ENCODE peak calls at places on chromosome 1, in seven cellular contexts. I, X, B, K, L, Q and W are unnamed samples.

GRCh38 chr1:12615916-12616708 is 1.9 kb downstream of the DHRS3 start:
- DNase-seq in I (peak), X (peak), B (peak), K (peak), L (peak), Q (no peak), W (peak)

GRCh38 chr1:22259581-22260282 is 116.8 kb upstream of the WNT4 start:
- DNase-seq in I (no peak), X (peak), B (no peak), K (no peak), L (no peak), Q (no peak), W (no peak)

GRCh38 chr1:65097081-65097480 is 50.9 kb upstream of the AK4 start:
- DNase-seq in I (no peak), X (no peak), B (no peak), K (no peak), L (no peak), Q (no peak), W (no peak)

GRCh38 chr1:55747285-55747890 is 532.2 kb upstream of the USP24 start:
- DNase-seq in I (no peak), X (no peak), B (peak), K (no peak), L (no peak), Q (no peak), W (no peak)

GRCh38 chr1:69976896-69977295 is 228.5 kb downstream of the LRRC40 start:
- DNase-seq in I (no peak), X (no peak), B (peak), K (no peak), L (peak), Q (no peak), W (no peak)

GRCh38 chr1:21861602-21862429 is 49.8 kb downstream of the LDLRAD2 start:
- DNase-seq in I (peak), X (no peak), B (peak), K (peak), L (peak), Q (no peak), W (peak)

GRCh38 chr1:221780175-221780574 is 38.3 kb upstream of the DUSP10 start:
- DNase-seq in I (no peak), X (no peak), B (no peak), K (no peak), L (no peak), Q (no peak), W (no peak)

GRCh38 chr1:167922611-167923074 is 8.7 kb upstream of the ADCY10 start:
- DNase-seq in I (no peak), X (no peak), B (peak), K (no peak), L (peak), Q (no peak), W (no peak)

GRCh38 chr1:226066415-226067077 is 4.0 kb downstream of the H3-3A start:
- DNase-seq in I (no peak), X (no peak), B (no peak), K (no peak), L (peak), Q (no peak), W (peak)

GRCh38 chr1:113353581-113353980 is 36.7 kb upstream of the MAGI3 start:
- DNase-seq in I (no peak), X (no peak), B (no peak), K (no peak), L (peak), Q (no peak), W (peak)

GRCh38 chr1:155241851-155242264 is 13.4 kb downstream of the ENTREP3 start:
- DNase-seq in I (no peak), X (no peak), B (peak), K (no peak), L (no peak), Q (no peak), W (no peak)

GRCh38 chr1:153773004-153773921 is 1.9 kb upstream of the SLC27A3 start:
- DNase-seq in I (no peak), X (no peak), B (no peak), K (no peak), L (no peak), Q (no peak), W (no peak)

GRCh38 chr1:24022611-24023359 is 42.7 kb upstream of the SRSF10 start:
- DNase-seq in I (peak), X (no peak), B (peak), K (peak), L (peak), Q (no peak), W (peak)

GRCh38 chr1:201369209-201369608 is 8.3 kb downstream of the TNNT2 start:
- DNase-seq in I (no peak), X (no peak), B (no peak), K (no peak), L (no peak), Q (no peak), W (no peak)

GRCh38 chr1:28855469-28855944 is 43.5 kb downstream of the OPRD1 start:
- DNase-seq in I (no peak), X (no peak), B (no peak), K (no peak), L (no peak), Q (no peak), W (no peak)

GRCh38 chr1:74780600-74780999 is 47.6 kb downstream of the TYW3 start:
- DNase-seq in I (peak), X (no peak), B (no peak), K (no peak), L (no peak), Q (no peak), W (no peak)

GRCh38 chr1:29931477-29932175 is 695.3 kb downstream of the PTPRU start:
- DNase-seq in I (no peak), X (no peak), B (no peak), K (no peak), L (no peak), Q (no peak), W (no peak)

GRCh38 chr1:25501235-25502058 is 42.0 kb upstream of the LDLRAP1 start:
- DNase-seq in I (peak), X (no peak), B (peak), K (peak), L (peak), Q (peak), W (no peak)

GRCh38 chr1:110524311-110525249 is 5.6 kb upstream of the KCNA10 start:
- DNase-seq in I (peak), X (peak), B (peak), K (peak), L (peak), Q (peak), W (peak)

GRCh38 chr1:187053876-187054275 is 225.1 kb downstream of the PLA2G4A start:
- DNase-seq in I (no peak), X (no peak), B (no peak), K (no peak), L (no peak), Q (no peak), W (no peak)

GRCh38 chr1:17632541-17633193 is 93.2 kb downstream of the ARHGEF10L start:
- DNase-seq in I (no peak), X (no peak), B (peak), K (peak), L (peak), Q (no peak), W (no peak)

GRCh38 chr1:119712342-119713038 is 756 bp downstream of the PHGDH start:
- DNase-seq in I (peak), X (peak), B (peak), K (peak), L (peak), Q (peak), W (peak)

GRCh38 chr1:185401019-185401418 is 84.0 kb upstream of the IVNS1ABP start:
- DNase-seq in I (no peak), X (no peak), B (no peak), K (no peak), L (peak), Q (no peak), W (peak)

GRCh38 chr1:27044613-27045091 is 32.0 kb upstream of the TENT5B start:
- DNase-seq in I (peak), X (peak), B (peak), K (peak), L (peak), Q (peak), W (peak)

GRCh38 chr1:153333902-153334301 is 14.7 kb downstream of the PGLYRP4 start:
- DNase-seq in I (no peak), X (no peak), B (no peak), K (no peak), L (no peak), Q (no peak), W (no peak)

GRCh38 chr1:34924759-34925555 is 4.5 kb downstream of the DLGAP3 start:
- DNase-seq in I (peak), X (no peak), B (peak), K (peak), L (peak), Q (peak), W (peak)

GRCh38 chr1:173856903-173857302 is 10.9 kb downstream of the GAS5 start:
- DNase-seq in I (no peak), X (no peak), B (no peak), K (no peak), L (no peak), Q (no peak), W (no peak)

GRCh38 chr1:17109897-17110554 is 9.2 kb downstream of the PADI2 start:
- DNase-seq in I (no peak), X (no peak), B (no peak), K (no peak), L (no peak), Q (no peak), W (no peak)

GRCh38 chr1:170665625-170666024 is 1.7 kb downstream of the PRRX1 start:
- DNase-seq in I (no peak), X (no peak), B (no peak), K (no peak), L (no peak), Q (no peak), W (no peak)

GRCh38 chr1:9249534-9250335 is 15.2 kb downstream of the H6PD start:
- DNase-seq in I (peak), X (peak), B (no peak), K (peak), L (no peak), Q (peak), W (no peak)

GRCh38 chr1:26317612-26318337 is at the start of gene CD52:
- DNase-seq in I (no peak), X (no peak), B (no peak), K (no peak), L (no peak), Q (peak), W (no peak)